ENCODE peak calls at places on chromosomes 1 and 21, in four cellular contexts. U is fibroblast of mammary gland, H is glutamatergic neuron, Q is uterus. R is an unnamed sample.

GRCh38 chr1:31216016-31216415 is 23.7 kb downstream of the NKAIN1 start:
- DNase-seq in U (peak; percentile 46), H (peak; percentile 41), Q (peak; percentile 34), R (no peak)

GRCh38 chr1:237112663-237113062 is 70.7 kb downstream of the RYR2 start:
- DNase-seq in U (no peak), H (no peak), Q (no peak), R (no peak)

GRCh38 chr1:1264868-1265272 is 8.8 kb downstream of the UBE2J2 start:
- DNase-seq in U (peak; percentile 98), H (peak; percentile 53), Q (no peak), R (no peak)

GRCh38 chr1:213110349-213111300 is 59.6 kb downstream of the RPS6KC1 start:
- DNase-seq in U (no peak), H (no peak), Q (no peak), R (no peak)

GRCh38 chr1:85438353-85438752 is 26.6 kb downstream of the DDAH1 start:
- DNase-seq in U (peak; percentile 65), H (no peak), Q (no peak), R (no peak)

GRCh38 chr1:52142220-52143153 is 598 bp downstream of the ZFYVE9 start:
- DNase-seq in U (peak; percentile 43), H (peak; percentile 65), Q (peak; percentile 32), R (no peak)

GRCh38 chr1:63928197-63929105 is 154.6 kb downstream of the ROR1 start:
- DNase-seq in U (peak; percentile 22), H (no peak), Q (no peak), R (no peak)

GRCh38 chr1:229136817-229137216 is 134.1 kb upstream of the RAB4A start:
- DNase-seq in U (no peak), H (no peak), Q (no peak), R (no peak)

GRCh38 chr21:45347048-45347711 is 57.8 kb upstream of the COL18A1 start:
- DNase-seq in U (no peak), H (no peak), Q (no peak), R (no peak)

GRCh38 chr1:19068639-19069276 is 112.3 kb upstream of the IFFO2 start:
- DNase-seq in U (no peak), H (no peak), Q (no peak), R (no peak)

GRCh38 chr1:77636864-77637263 is 45.6 kb downstream of the ZZZ3 start:
- DNase-seq in U (no peak), H (no peak), Q (no peak), R (no peak)

GRCh38 chr1:198656500-198656932 is 17.7 kb downstream of the PTPRC start:
- DNase-seq in U (no peak), H (no peak), Q (peak; percentile 15), R (peak; percentile 32)

DNA sequence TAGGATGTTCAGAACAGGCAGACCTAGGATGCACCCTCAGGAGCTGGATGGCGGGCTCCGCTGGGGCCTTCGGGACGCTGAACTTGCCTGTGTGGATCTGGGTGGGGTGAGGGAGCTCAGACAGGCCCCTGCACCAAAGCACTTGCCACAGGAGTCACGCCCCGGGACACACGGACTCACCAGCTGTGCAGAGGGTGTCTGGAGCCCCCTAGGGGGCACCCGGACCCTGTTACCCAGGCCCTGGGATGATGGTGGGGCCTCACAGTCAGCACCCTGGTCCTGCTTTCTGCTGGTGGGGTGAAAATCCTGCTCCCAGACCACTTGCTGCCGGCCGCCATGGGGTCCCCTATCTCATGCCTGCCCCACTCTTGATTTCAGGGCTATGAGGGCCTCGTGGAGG is 10.8 kb downstream of the PFKL start:
- DNase-seq in U (no peak), H (no peak), Q (no peak), R (no peak)
- TF ChIP-seq CTCF in U (no peak), H (no peak), Q (no peak), R (no peak)

DNA sequence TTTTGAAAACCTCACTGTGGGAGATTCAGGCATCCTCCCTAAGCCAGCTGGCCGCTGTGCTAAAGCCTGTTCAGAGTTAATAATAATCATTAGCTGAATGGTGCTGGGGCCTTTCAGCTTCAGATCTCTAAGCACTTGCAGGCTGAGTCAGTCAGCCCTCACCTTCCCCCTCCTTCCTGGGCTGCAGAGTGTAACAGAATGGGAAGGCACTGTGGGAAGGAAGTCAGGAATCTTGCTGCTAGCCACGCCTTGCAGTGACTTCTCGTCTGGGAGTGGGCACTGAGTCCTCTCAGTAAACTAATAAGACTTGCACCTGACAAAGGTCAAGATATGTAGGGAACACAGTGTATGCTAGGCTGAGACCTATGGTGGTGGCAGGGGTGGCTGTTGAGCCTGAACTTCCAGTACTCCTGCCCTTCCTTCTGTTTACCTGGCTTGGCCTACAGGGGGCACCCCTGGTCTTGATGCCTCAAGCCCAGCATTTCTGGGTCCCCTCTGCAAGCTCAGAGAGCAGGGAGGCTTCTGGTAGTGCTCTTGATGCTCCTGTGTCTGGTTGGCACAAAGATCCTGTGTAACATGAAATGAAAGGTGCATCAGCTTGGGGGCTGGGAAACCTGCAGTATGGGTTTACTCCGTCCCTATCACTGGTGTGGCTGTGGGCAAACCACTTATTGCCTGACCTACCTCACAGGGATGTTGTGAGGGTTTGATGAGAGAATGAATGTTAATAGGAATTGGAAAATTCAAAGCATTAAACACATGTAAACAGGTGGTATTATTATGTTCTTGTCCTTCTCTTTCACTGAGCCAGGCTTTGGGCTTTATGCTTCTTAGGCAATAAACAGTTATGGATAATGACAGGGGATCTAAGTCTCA is 6.0 kb downstream of the CYB561D1 start:
- DNase-seq in U (peak; percentile 61), H (peak; percentile 49), Q (no peak), R (no peak)
- TF ChIP-seq CTCF in U (peak; percentile 63), H (peak; percentile 45), Q (no peak), R (no peak)

GRCh38 chr1:234107416-234108021 is 203.0 kb downstream of the SLC35F3 start:
- DNase-seq in U (no peak), H (no peak), Q (no peak), R (no peak)

GRCh38 chr1:234109840-234110239 is 205.4 kb downstream of the SLC35F3 start:
- DNase-seq in U (no peak), H (no peak), Q (no peak), R (no peak)

GRCh38 chr1:234108921-234109320 is 204.4 kb downstream of the SLC35F3 start:
- DNase-seq in U (no peak), H (no peak), Q (no peak), R (no peak)

GRCh38 chr1:234114648-234115307 is 210.3 kb downstream of the SLC35F3 start:
- DNase-seq in U (peak; percentile 64), H (peak; percentile 28), Q (peak; percentile 28), R (no peak)

DNA sequence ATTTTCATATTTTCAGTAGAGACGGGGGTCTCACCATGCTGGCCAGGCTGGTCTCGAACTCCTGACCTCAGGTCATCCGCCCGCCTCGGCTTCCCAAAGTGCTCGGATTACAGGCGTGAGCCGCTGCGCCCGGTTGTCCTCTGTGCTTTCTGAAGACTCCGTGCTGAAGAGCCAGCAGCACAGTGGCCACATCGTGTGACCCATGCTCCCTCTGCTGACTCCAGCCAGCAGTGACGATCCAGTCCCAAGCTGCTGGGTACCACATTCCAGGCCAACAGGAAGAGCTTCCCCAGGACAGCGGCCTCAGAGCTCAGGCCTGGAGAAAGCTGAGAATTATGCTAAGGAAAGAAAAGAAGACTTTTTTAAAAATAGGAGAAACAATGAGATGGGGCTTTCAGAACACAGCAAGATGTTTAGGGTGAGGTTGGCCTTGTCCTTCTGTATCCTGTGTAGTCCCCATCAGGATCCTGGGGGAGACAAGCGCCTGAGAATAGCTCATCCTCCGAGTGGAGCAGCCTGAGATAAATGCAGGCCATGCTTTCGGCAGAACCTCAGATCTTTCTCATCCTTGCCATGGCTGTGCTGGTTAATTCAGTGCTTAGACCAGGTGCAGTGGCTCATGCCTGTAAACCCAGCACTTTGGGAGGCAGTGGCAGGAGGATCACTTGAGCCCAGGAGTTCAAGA is 207.1 kb downstream of the SLC35F3 start:
- DNase-seq in U (no peak), H (peak; percentile 72), Q (no peak), R (no peak)
- TF ChIP-seq CTCF in U (no peak), H (no peak), Q (no peak), R (no peak)

DNA sequence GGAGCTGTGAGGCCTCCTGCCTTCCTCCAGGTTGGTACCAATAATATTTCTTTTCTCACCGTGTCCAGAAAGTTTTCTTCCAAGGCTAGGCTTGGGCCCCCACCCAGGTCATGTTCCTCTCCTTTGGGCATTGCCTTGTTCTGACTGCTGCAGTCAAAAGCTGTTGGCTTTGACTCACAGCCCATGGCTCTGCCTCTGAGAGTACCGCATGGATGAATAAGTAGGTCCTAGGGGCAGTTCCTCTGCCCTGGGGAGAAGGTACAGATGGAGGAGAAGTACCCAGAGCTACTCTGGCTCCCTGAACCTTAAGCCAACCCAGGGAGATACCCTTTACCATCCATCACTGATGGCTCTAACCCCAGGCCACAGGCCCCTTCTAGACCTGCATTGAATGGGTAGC is 115.0 kb downstream of the NAV1 start:
- DNase-seq in U (peak; percentile 53), H (no peak), Q (no peak), R (no peak)
- TF ChIP-seq CTCF in U (no peak), H (no peak), Q (no peak), R (no peak)

R was measured in omental fat pad.